ENCODE peak calls at places on chromosomes 13 and 19, in five cellular contexts. C is mesendoderm, F is right lobe of liver, E is Peyer's patch, S is pancreas. H is an unnamed sample. For H3K4me1, the result is how much of the 10 kb centered on the place peaks cover.

GRCh38 chr19:30444253-30444671 is 72.1 kb downstream of the ZNF536 start:
- DNase-seq in E (no peak), C (no peak), F (no peak), S (no peak), H (no peak)

GRCh38 chr13:29589234-29589633 is 6.3 kb downstream of the SLC7A1 start:
- DNase-seq in S (no peak), F (no peak), E (no peak), C (peak), H (no peak)

GRCh38 chr19:9917322-9917721 is 19.0 kb downstream of the OLFM2 start:
- DNase-seq in F (peak), E (no peak), C (peak), S (no peak), H (peak)

GRCh38 chr19:46838160-46838559 is 12.5 kb downstream of the AP2S1 start:
- DNase-seq in E (no peak), F (no peak), C (no peak), S (peak), H (no peak)

GRCh38 chr13:41751277-41751676 is 209.6 kb downstream of the VWA8 start:
- DNase-seq in C (no peak), S (no peak), F (no peak), E (no peak), H (no peak)

GRCh38 chr19:39506598-39506943 is 7.8 kb downstream of the DLL3 start:
- DNase-seq in F (no peak), S (no peak), C (no peak), E (no peak), H (no peak)

GRCh38 chr19:10260141-10260584 is 8.1 kb downstream of the MRPL4 start:
- DNase-seq in C (no peak), E (no peak), S (no peak), F (no peak), H (peak)

GRCh38 chr19:1063030-1063908 is 3.7 kb upstream of the ARHGAP45 start:
- DNase-seq in E (no peak), C (peak), S (peak), F (no peak), H (peak)

GRCh38 chr19:1618157-1619093 is 13.2 kb upstream of the UQCR11 start:
- DNase-seq in E (peak), F (no peak), C (peak), S (peak), H (peak)

GRCh38 chr13:112467236-112467635 is 91.1 kb downstream of the SPACA7 start:
- DNase-seq in F (no peak), E (no peak), S (peak), C (no peak), H (no peak)

GRCh38 chr13:83937579-83937978 is 55.3 kb upstream of the SLITRK1 start:
- DNase-seq in E (no peak), F (no peak), S (no peak), C (no peak), H (no peak)

GRCh38 chr13:31930901-31931522 is 100.6 kb upstream of the FRY start:
- DNase-seq in E (no peak), C (peak), F (no peak), S (no peak), H (no peak)

GRCh38 chr13:102045713-102046112 is 356.1 kb downstream of the FGF14 start:
- DNase-seq in S (no peak), C (peak), F (no peak), E (no peak), H (no peak)

GRCh38 chr13:112965103-112965502 is 3.9 kb upstream of the MCF2L start:
- DNase-seq in F (no peak), C (no peak), E (no peak), S (peak), H (no peak)

GRCh38 chr13:112136095-112136494 is 69.1 kb downstream of the SOX1 start:
- DNase-seq in F (no peak), C (no peak), E (no peak), S (no peak), H (no peak)

GRCh38 chr19:21668072-21668471 is 99.3 kb downstream of the ZNF100 start:
- DNase-seq in S (no peak), C (no peak), F (no peak), E (no peak), H (no peak)

GRCh38 chr13:73303858-73304257 is 245.1 kb downstream of the KLF5 start:
- DNase-seq in C (peak), E (no peak), F (no peak), S (no peak), H (peak)

GRCh38 chr13:99374994-99375805 is 68.0 kb upstream of the GPR183 start:
- DNase-seq in S (no peak), E (peak), F (no peak), C (no peak), H (no peak)

GRCh38 chr19:41537789-41538188 is 38.2 kb upstream of the CEACAM21 start:
- DNase-seq in E (peak), C (peak), S (no peak), F (no peak), H (no peak)

GRCh38 chr19:4371209-4371897 is 28.0 kb downstream of the MPND start:
- DNase-seq in E (no peak), S (no peak), C (no peak), F (peak), H (no peak)

GRCh38 chr13:76512676-76513277 is 373.4 kb downstream of the KCTD12 start:
- DNase-seq in C (no peak), S (no peak), F (no peak), E (no peak), H (no peak)

GRCh38 chr19:1214862-1215731 is 9.5 kb downstream of the STK11 start:
- DNase-seq in C (no peak), E (no peak), F (no peak), S (peak), H (no peak)

GRCh38 chr19:16273005-16273404 is 51.6 kb upstream of the KLF2 start:
- DNase-seq in C (no peak), F (no peak), S (no peak), E (no peak), H (no peak)

GRCh38 chr19:43700368-43701015 is 15.4 kb upstream of the IRGC start:
- DNase-seq in F (peak), C (peak), S (no peak), E (peak), H (no peak)

GRCh38 chr13:80338781-80339577 is 1.9 kb downstream of the SPRY2 start:
- DNase-seq in C (peak), F (peak), S (peak), E (peak), H (no peak)

GRCh38 chr13:31044658-31045620 is 112.5 kb downstream of the TEX26 start:
- DNase-seq in E (peak), S (no peak), F (no peak), C (peak), H (peak)

GRCh38 chr13:102977471-102977870 is 88.7 kb downstream of the SLC10A2 start:
- DNase-seq in F (no peak), S (no peak), E (peak), C (no peak), H (no peak)

GRCh38 chr13:73842621-73843020 is 291.6 kb downstream of the KLF12 start:
- DNase-seq in E (no peak), S (no peak), F (no peak), C (no peak), H (no peak)

DNA sequence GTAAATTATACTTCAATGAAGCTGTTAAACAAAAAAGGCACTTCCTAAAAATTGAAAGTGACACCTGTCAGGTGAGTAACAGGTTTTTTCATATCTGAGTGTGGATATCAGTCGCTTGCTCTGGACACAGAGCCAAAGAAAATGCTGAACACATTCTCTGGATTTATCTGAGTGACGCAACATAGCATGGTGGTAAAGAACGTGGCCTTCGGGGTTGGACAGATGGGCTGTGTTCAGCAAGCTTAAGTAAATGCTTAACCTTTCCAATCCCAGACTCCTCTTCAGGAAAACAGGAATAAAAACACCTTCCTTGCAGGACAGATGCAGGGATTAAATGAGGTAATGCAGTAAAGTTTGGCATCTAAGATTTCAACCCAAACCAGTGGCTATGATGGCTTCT is 132.0 kb downstream of the FOXO1 start:
- DNase-seq in C (no peak), E (no peak), F (no peak), S (no peak), H (no peak)
- H3K4me1 ChIP-seq in C (under half), E (under half), F (under half), S (under half), H (under half)

GRCh38 chr19:3027292-3027691 is 1.8 kb downstream of the TLE2 start:
- DNase-seq in S (no peak), F (no peak), E (no peak), C (no peak), H (no peak)

GRCh38 chr19:3026768-3027167 is 2.3 kb downstream of the TLE2 start:
- DNase-seq in S (no peak), F (no peak), E (no peak), C (no peak), H (no peak)

GRCh38 chr19:3025516-3025890 is 3.6 kb downstream of the TLE2 start:
- DNase-seq in S (no peak), F (no peak), E (no peak), C (no peak), H (no peak)

GRCh38 chr19:3024509-3024869 is 4.6 kb downstream of the TLE2 start:
- DNase-seq in S (no peak), E (no peak), C (peak), F (no peak), H (no peak)

GRCh38 chr19:3024870-3025515 is 4.1 kb downstream of the TLE2 start:
- DNase-seq in E (no peak), C (peak), F (no peak), S (no peak), H (no peak)
- H3K27ac ChIP-seq in E (no peak), C (peak), F (no peak), S (no peak), H (no peak)

GRCh38 chr19:3142938-3143337 is 7.1 kb downstream of the GNA15 start:
- DNase-seq in C (no peak), S (no peak), E (no peak), F (no peak), H (no peak)

GRCh38 chr19:3138268-3138667 is 2.4 kb downstream of the GNA15 start:
- DNase-seq in S (no peak), F (no peak), C (no peak), E (no peak), H (no peak)

GRCh38 chr19:3140667-3141038 is 4.8 kb downstream of the GNA15 start:
- DNase-seq in F (no peak), E (no peak), S (no peak), C (no peak), H (no peak)

GRCh38 chr19:3145909-3146676 is 10.3 kb downstream of the GNA15 start:
- DNase-seq in E (no peak), C (no peak), F (no peak), S (peak), H (no peak)

DNA sequence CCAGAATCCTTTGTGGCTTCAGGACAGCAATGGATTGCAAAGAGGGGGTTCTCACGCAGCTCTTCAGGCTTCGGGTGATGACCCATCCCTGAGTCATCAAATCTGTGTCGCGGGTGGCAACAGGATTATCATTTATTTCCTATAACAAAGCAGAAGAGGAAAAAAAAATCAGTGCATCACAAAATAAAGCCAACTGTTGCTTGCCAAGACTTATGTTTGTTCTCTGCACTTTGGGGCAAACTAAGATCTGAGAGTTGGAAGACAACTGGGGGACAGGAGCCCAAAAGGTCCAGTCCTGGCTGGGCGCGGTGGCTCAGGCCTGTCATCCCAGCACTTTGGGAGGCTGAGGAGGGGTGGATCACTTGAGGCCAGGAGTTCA is 6.4 kb downstream of the GNA15 start:
- DNase-seq in C (no peak), E (no peak), S (no peak), F (no peak), H (no peak)
- H3K4me1 ChIP-seq in C (under half), E (under half), S (under half), F (under half), H (under half)

DNA sequence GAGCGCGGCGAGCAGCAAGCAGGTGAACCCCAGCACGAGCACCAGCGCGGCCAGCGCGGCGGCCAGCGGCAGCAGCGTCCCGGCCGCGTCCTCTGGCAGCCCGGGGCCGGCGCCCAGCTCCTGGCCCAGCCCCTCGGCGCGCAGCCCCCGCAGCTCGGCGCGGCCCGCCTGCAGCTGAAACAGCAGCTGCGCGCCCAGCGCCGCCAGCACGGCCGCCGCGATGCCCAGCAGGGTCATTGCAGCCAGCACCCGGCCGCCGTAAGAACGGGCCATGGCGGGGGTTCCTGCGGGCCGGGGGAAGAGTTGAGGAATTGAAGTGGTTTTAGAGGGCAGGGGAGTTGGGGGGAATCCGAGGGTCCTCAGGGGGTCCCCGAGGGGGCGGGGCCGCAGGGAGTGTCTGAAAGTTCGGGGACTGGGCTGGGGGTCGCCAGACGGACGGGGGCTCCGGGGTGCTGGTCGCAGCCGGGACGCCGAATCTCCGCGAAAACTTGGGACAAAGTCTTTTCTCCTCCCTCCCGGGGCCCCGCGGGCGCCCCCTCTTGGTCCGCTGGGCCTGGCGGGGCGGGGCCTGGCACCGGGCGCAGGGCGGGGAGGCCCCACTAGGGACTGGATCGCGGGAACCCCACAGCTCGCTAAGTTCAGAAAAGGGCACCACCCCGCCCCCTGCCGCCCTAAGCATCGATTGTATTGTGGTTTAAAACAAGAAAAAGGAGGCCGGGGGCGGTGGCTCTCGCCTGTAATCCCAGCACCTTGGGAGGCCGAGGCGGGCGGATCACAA is at the start of gene TMEM221:
- DNase-seq in S (peak), C (peak), E (peak), F (no peak), H (peak)
- H3K27ac ChIP-seq in S (no peak), C (no peak), E (no peak), F (no peak), H (no peak)

DNA sequence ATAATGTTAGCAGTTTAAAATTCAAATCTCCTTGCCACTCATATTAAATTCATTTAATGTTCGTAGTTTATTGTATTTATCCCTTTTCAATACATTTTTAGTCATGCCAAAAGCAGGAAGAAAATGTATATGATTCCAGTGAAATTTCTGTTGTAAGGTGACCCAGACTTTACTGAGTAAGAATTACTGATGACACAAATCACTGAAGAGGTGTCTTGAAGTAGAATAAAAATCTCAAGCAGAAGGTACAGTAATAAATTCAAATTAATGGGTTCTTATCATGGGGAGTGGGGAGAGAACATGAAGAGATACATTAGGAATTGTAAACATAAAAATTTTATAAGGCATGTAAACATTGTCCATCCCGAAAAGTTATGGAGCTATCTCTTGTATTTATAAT is 19.9 kb downstream of the STARD13 start:
- DNase-seq in C (no peak), E (no peak), F (no peak), S (no peak), H (no peak)
- H3K4me1 ChIP-seq in C (under half), E (under half), F (half or more), S (under half), H (under half)

H was measured in CD4-positive, CD25-positive, alpha-beta regulatory T cell.